ENCODE peak calls at places on chromosome 2, in seven cellular contexts. O is GM19239, B is GM13976, A is occipital lobe, M is NCI-H774, C is anterior cingulate cortex, V is iris pigment epithelial cell. K is an unnamed sample.

GRCh38 chr2:193935114-193935513 is 1721.9 kb upstream of the SLC39A10 start:
- DNase-seq in O (no peak), B (no peak), A (no peak), M (no peak), C (no peak), V (no peak), K (no peak)

GRCh38 chr2:37302701-37303252 is 21.9 kb downstream of the PRKD3 start:
- DNase-seq in O (no peak), B (no peak), A (no peak), M (no peak), C (no peak), V (no peak), K (no peak)

GRCh38 chr2:69915050-69915945 is at the start of gene MXD1:
- DNase-seq in O (no peak), B (peak; percentile 26), A (no peak), M (no peak), C (no peak), V (peak; percentile 26), K (no peak)

GRCh38 chr2:71609029-71609428 is 155.7 kb downstream of the DYSF start:
- DNase-seq in O (no peak), B (no peak), A (no peak), M (no peak), C (no peak), V (no peak), K (no peak)

GRCh38 chr2:29518988-29519925 is 402.1 kb downstream of the ALK start:
- DNase-seq in O (no peak), B (no peak), A (no peak), M (no peak), C (no peak), V (peak; percentile 92), K (no peak)

GRCh38 chr2:186695081-186695756 is 1.4 kb downstream of the FAM171B start:
- DNase-seq in O (no peak), B (no peak), A (peak; percentile 6), M (no peak), C (no peak), V (peak; percentile 77), K (peak; percentile 19)

GRCh38 chr2:85312404-85312803 is 15.4 kb downstream of the TGOLN2 start:
- DNase-seq in O (no peak), B (no peak), A (no peak), M (no peak), C (no peak), V (peak; percentile 73), K (no peak)

GRCh38 chr2:143128681-143129580 is at the start of gene ARHGAP15:
- DNase-seq in O (peak; percentile 43), B (peak; percentile 55), A (no peak), M (no peak), C (no peak), V (no peak), K (peak; percentile 50)